ENCODE peak calls at places on chromosomes 11 and 22, in six cellular contexts. M, Z, H, S, D and E are unnamed samples.
A peak's percentile ranks its signal among the peaks of the same experiment; 100 is the strongest.

GRCh38 chr11:105151936-105152554 is 12.5 kb upstream of the CARD18 start:
- DNase-seq in H (no peak), Z (peak; percentile 48), D (no peak), M (no peak), S (no peak), E (no peak)

GRCh38 chr11:77211040-77211451 is 83.0 kb downstream of the MYO7A start:
- DNase-seq in D (no peak), H (no peak), S (no peak), Z (no peak), M (peak; percentile 64), E (peak; percentile 9)

GRCh38 chr11:85088286-85088685 is 538.9 kb downstream of the DLG2 start:
- DNase-seq in H (no peak), M (no peak), D (no peak), Z (no peak), S (no peak), E (no peak)

GRCh38 chr11:10930961-10931760 is 73.3 kb upstream of the ZBED5 start:
- DNase-seq in S (peak; percentile 30), D (no peak), Z (peak; percentile 29), M (peak; percentile 85), H (no peak), E (peak; percentile 25)

GRCh38 chr11:130633466-130633865 is 185.0 kb downstream of the ADAMTS15 start:
- DNase-seq in Z (no peak), D (no peak), S (no peak), H (no peak), M (no peak), E (no peak)

GRCh38 chr11:71988050-71988449 is 10.7 kb upstream of the IL18BP start:
- DNase-seq in M (no peak), D (no peak), Z (no peak), S (no peak), H (no peak), E (no peak)

GRCh38 chr11:67054851-67055523 is 1.7 kb upstream of the RHOD start:
- DNase-seq in D (no peak), S (peak; percentile 55), H (peak; percentile 36), Z (no peak), M (no peak), E (no peak)

GRCh38 chr22:40238425-40239344 is 61.0 kb downstream of the TNRC6B start:
- DNase-seq in S (no peak), M (no peak), H (no peak), Z (peak; percentile 51), D (no peak), E (no peak)

GRCh38 chr11:131688056-131688693 is 317.8 kb downstream of the NTM start:
- DNase-seq in M (peak; percentile 83), H (no peak), D (peak; percentile 38), S (no peak), Z (no peak), E (peak; percentile 83)

GRCh38 chr11:15053201-15053685 is 20.1 kb upstream of the CALCB start:
- DNase-seq in S (peak; percentile 64), Z (no peak), M (no peak), H (no peak), D (no peak), E (no peak)

GRCh38 chr22:50676661-50677492 is 4.3 kb downstream of the SHANK3 start:
- DNase-seq in H (no peak), S (no peak), D (no peak), Z (no peak), M (no peak), E (no peak)

GRCh38 chr11:128686745-128687177 is 7.1 kb upstream of the FLI1 start:
- DNase-seq in Z (no peak), M (peak; percentile 90), H (no peak), S (peak; percentile 28), D (no peak), E (peak; percentile 51)

GRCh38 chr11:62345862-62346261 is 8.6 kb downstream of the ASRGL1 start:
- DNase-seq in D (no peak), Z (no peak), S (no peak), H (no peak), M (no peak), E (no peak)

GRCh38 chr11:12274558-12275197 is 102.7 kb upstream of the PARVA start:
- DNase-seq in S (no peak), D (no peak), Z (no peak), H (no peak), M (no peak), E (no peak)

GRCh38 chr11:1199689-1200610 is 22.9 kb upstream of the MUC5B start:
- DNase-seq in M (peak; percentile 68), S (peak; percentile 33), D (no peak), Z (no peak), H (no peak), E (peak; percentile 8)

GRCh38 chr11:94740975-94741707 is 27.0 kb upstream of the AMOTL1 start:
- DNase-seq in Z (no peak), D (peak; percentile 42), H (no peak), M (peak; percentile 75), S (peak; percentile 42), E (no peak)

GRCh38 chr22:29491012-29491411 is 11.0 kb downstream of the NEFH start:
- DNase-seq in M (no peak), Z (no peak), H (no peak), D (no peak), S (no peak), E (no peak)

GRCh38 chr11:116118138-116118470 is 613.9 kb upstream of the CADM1 start:
- DNase-seq in M (no peak), Z (no peak), D (no peak), S (no peak), H (no peak), E (no peak)

GRCh38 chr11:74018331-74019005 is 9.6 kb upstream of the UCP3 start:
- DNase-seq in Z (no peak), S (peak; percentile 79), M (peak; percentile 94), D (no peak), H (no peak), E (no peak)

GRCh38 chr22:23115825-23116494 is 25.8 kb downstream of the RSPH14 start:
- DNase-seq in D (no peak), H (no peak), Z (no peak), M (no peak), S (no peak), E (no peak)

GRCh38 chr11:119254239-119254638 is 48.1 kb downstream of the CBL start:
- DNase-seq in S (no peak), M (no peak), D (no peak), H (no peak), Z (no peak), E (no peak)

GRCh38 chr22:19565921-19566598 is 41.9 kb upstream of the CLDN5 start:
- DNase-seq in Z (peak; percentile 84), D (no peak), M (no peak), S (no peak), H (peak; percentile 91), E (no peak)